ENCODE peak calls at places on chromosomes 11 and 22, in five cellular contexts. One of them, this sample, is unnamed.

GRCh38 chr11:1307163-1307870 is 2.1 kb downstream of the TOLLIP start:
- DNase-seq in HepG2: no peak
- DNase-seq in GM12878: no peak
- DNase-seq in H1: no peak
- DNase-seq in K562: no peak
- DNase-seq in this sample: no peak

GRCh38 chr11:34644669-34645406 is 23.9 kb downstream of the EHF start:
- DNase-seq in K562: no peak
- DNase-seq in H1: no peak
- DNase-seq in HepG2: no peak
- DNase-seq in GM12878: no peak
- DNase-seq in this sample: no peak

GRCh38 chr11:116217441-116217840 is 555.3 kb downstream of the BUD13 start:
- DNase-seq in GM12878: no peak
- DNase-seq in HepG2: no peak
- DNase-seq in H1: no peak
- DNase-seq in K562: no peak
- DNase-seq in this sample: no peak

GRCh38 chr22:37126882-37127281 is 17.4 kb upstream of the TMPRSS6 start:
- DNase-seq in GM12878: no peak
- DNase-seq in K562: no peak
- DNase-seq in HepG2: no peak
- DNase-seq in H1: no peak
- DNase-seq in this sample: no peak

GRCh38 chr22:37130031-37130430 is 19.7 kb downstream of the IL2RB start:
- DNase-seq in GM12878: no peak
- DNase-seq in HepG2: no peak
- DNase-seq in K562: no peak
- DNase-seq in H1: no peak
- DNase-seq in this sample: no peak

GRCh38 chr11:130314184-130314748 is 451 bp downstream of the ZBTB44 start:
- DNase-seq in K562: peak; percentile 92
- DNase-seq in GM12878: no peak
- DNase-seq in H1: no peak
- DNase-seq in HepG2: peak; percentile 20
- DNase-seq in this sample: peak; percentile 58

GRCh38 chr11:21295508-21295907 is 626.1 kb downstream of the NELL1 start:
- DNase-seq in K562: no peak
- DNase-seq in HepG2: no peak
- DNase-seq in GM12878: no peak
- DNase-seq in H1: no peak
- DNase-seq in this sample: no peak

GRCh38 chr11:10382518-10382917 is 72.5 kb upstream of the AMPD3 start:
- DNase-seq in GM12878: no peak
- DNase-seq in K562: peak; percentile 88
- DNase-seq in H1: peak; percentile 21
- DNase-seq in HepG2: no peak
- DNase-seq in this sample: no peak

GRCh38 chr22:38452373-38453064 is 2.5 kb downstream of the KCNJ4 start:
- DNase-seq in K562: no peak
- DNase-seq in GM12878: no peak
- DNase-seq in H1: no peak
- DNase-seq in HepG2: no peak
- DNase-seq in this sample: no peak

GRCh38 chr22:24965822-24966626 is 13.5 kb downstream of the KIAA1671 start:
- DNase-seq in K562: no peak
- DNase-seq in HepG2: peak; percentile 67
- DNase-seq in GM12878: no peak
- DNase-seq in H1: no peak
- DNase-seq in this sample: no peak

GRCh38 chr11:102793677-102794290 is 4.2 kb downstream of the MMP1 start:
- DNase-seq in H1: no peak
- DNase-seq in K562: no peak
- DNase-seq in HepG2: no peak
- DNase-seq in GM12878: no peak
- DNase-seq in this sample: no peak

GRCh38 chr11:85826096-85826855 is 15.3 kb upstream of the SYTL2 start:
- DNase-seq in GM12878: no peak
- DNase-seq in H1: no peak
- DNase-seq in HepG2: no peak
- DNase-seq in K562: no peak
- DNase-seq in this sample: no peak

GRCh38 chr11:576791-577610 is 731 bp downstream of the PHRF1 start:
- DNase-seq in HepG2: no peak
- DNase-seq in GM12878: no peak
- DNase-seq in H1: no peak
- DNase-seq in K562: no peak
- DNase-seq in this sample: no peak

GRCh38 chr22:39309881-39310714 is 9.3 kb downstream of the RPL3 start:
- DNase-seq in HepG2: no peak
- DNase-seq in K562: no peak
- DNase-seq in H1: no peak
- DNase-seq in GM12878: no peak
- DNase-seq in this sample: no peak

GRCh38 chr11:65500262-65501004 is 1.6 kb downstream of the MALAT1 start:
- DNase-seq in GM12878: no peak
- DNase-seq in H1: no peak
- DNase-seq in HepG2: no peak
- DNase-seq in K562: no peak
- DNase-seq in this sample: no peak

GRCh38 chr11:65499713-65500261 is 942 bp downstream of the MALAT1 start:
- DNase-seq in HepG2: no peak
- DNase-seq in K562: no peak
- DNase-seq in GM12878: no peak
- DNase-seq in H1: no peak
- DNase-seq in this sample: no peak

GRCh38 chr11:65501530-65502273 is 2.9 kb downstream of the MALAT1 start:
- DNase-seq in HepG2: no peak
- DNase-seq in GM12878: no peak
- DNase-seq in H1: no peak
- DNase-seq in K562: no peak
- DNase-seq in this sample: no peak

GRCh38 chr11:65502274-65502851 is 3.5 kb downstream of the MALAT1 start:
- DNase-seq in K562: no peak
- DNase-seq in H1: no peak
- DNase-seq in GM12878: no peak
- DNase-seq in HepG2: no peak
- DNase-seq in this sample: no peak

DNA sequence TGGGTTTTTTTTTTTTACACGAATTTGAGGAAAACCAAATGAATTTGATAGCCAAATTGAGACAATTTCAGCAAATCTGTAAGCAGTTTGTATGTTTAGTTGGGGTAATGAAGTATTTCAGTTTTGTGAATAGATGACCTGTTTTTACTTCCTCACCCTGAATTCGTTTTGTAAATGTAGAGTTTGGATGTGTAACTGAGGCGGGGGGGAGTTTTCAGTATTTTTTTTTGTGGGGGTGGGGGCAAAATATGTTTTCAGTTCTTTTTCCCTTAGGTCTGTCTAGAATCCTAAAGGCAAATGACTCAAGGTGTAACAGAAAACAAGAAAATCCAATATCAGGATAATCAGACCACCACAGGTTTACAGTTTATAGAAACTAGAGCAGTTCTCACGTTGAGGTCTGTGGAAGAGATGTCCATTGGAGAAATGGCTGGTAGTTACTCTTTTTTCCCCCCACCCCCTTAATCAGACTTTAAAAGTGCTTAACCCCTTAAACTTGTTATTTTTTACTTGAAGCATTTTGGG is 2.2 kb downstream of the MALAT1 start:
- DNase-seq in GM12878: no peak
- DNase-seq in H1: no peak
- DNase-seq in K562: no peak
- DNase-seq in HepG2: no peak
- DNase-seq in this sample: no peak
- TF ChIP-seq TAF1 in GM12878: peak; percentile 9
- TF ChIP-seq TAF1 in H1: peak; percentile 0
- TF ChIP-seq TAF1 in K562: no peak
- TF ChIP-seq TAF1 in HepG2: no peak
- TF ChIP-seq TAF1 in this sample: no peak

GRCh38 chr22:19764636-19765476 is 4.3 kb downstream of the TBX1 start:
- DNase-seq in GM12878: no peak
- DNase-seq in H1: no peak
- DNase-seq in HepG2: no peak
- DNase-seq in K562: no peak
- DNase-seq in this sample: no peak

GRCh38 chr22:19767427-19768380 is 7.1 kb downstream of the TBX1 start:
- DNase-seq in H1: no peak
- DNase-seq in GM12878: no peak
- DNase-seq in HepG2: peak; percentile 47
- DNase-seq in K562: peak; percentile 82
- DNase-seq in this sample: no peak

GRCh38 chr22:19766235-19766505 is 5.6 kb downstream of the TBX1 start:
- DNase-seq in HepG2: no peak
- DNase-seq in H1: no peak
- DNase-seq in K562: no peak
- DNase-seq in GM12878: no peak
- DNase-seq in this sample: no peak

GRCh38 chr22:19765477-19766234 is 5.1 kb downstream of the TBX1 start:
- DNase-seq in K562: peak; percentile 82
- DNase-seq in H1: no peak
- DNase-seq in GM12878: no peak
- DNase-seq in HepG2: no peak
- DNase-seq in this sample: no peak

DNA sequence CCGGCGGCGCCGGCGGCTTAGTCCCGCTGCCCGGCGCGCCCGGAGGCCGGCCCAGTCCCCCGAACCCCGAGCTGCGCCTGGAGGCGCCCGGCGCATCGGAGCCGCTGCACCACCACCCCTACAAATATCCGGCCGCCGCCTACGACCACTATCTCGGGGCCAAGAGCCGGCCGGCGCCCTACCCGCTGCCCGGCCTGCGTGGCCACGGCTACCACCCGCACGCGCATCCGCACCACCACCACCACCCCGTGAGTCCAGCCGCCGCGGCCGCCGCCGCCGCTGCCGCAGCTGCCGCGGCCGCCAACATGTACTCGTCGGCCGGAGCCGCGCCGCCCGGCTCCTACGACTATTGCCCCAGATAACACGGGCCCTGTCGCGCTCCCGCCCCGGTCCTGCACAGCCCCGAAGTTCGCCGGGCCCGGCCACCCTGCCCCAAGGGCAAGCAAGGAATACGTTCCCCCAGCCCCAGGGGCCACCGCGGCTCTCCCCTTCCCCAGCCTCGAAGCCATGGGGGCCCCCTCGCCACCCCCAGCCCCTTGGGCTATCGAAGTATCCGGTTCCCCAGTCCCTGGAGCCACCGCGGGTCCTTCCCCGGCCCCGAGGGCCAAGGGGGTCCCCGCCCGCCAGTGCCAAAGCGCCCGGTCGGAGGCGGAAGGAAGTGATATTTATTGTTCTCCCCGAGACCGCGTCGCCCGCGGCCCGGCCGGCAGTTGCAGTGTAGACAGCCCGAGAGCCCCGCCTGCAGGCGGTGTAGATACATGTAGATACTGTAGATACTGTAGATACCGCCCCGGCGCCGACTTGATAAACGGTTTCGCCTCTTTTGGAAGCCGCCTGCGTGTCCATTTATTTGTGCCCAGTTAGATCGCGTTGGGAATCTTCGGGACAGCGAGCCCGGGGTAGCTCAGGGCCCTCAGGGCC is 6.2 kb downstream of the TBX1 start:
- DNase-seq in GM12878: no peak
- DNase-seq in HepG2: no peak
- DNase-seq in H1: no peak
- DNase-seq in K562: peak; percentile 84
- DNase-seq in this sample: no peak
- TF ChIP-seq POLR2A in GM12878: no peak
- TF ChIP-seq POLR2A in HepG2: no peak
- TF ChIP-seq POLR2A in H1: no peak
- TF ChIP-seq POLR2A in K562: peak; percentile 36
- TF ChIP-seq POLR2A in this sample: no peak

GRCh38 chr22:29914991-29915390 is 32.0 kb downstream of the MTMR3 start:
- DNase-seq in GM12878: no peak
- DNase-seq in H1: no peak
- DNase-seq in HepG2: no peak
- DNase-seq in K562: no peak
- DNase-seq in this sample: no peak

GRCh38 chr22:29914165-29914564 is 31.2 kb downstream of the MTMR3 start:
- DNase-seq in HepG2: no peak
- DNase-seq in H1: no peak
- DNase-seq in K562: no peak
- DNase-seq in GM12878: no peak
- DNase-seq in this sample: no peak

GRCh38 chr22:29912141-29912540 is 29.2 kb downstream of the MTMR3 start:
- DNase-seq in HepG2: no peak
- DNase-seq in K562: no peak
- DNase-seq in GM12878: no peak
- DNase-seq in H1: no peak
- DNase-seq in this sample: no peak

GRCh38 chr22:29916007-29916544 is 33.1 kb downstream of the MTMR3 start:
- DNase-seq in GM12878: no peak
- DNase-seq in H1: no peak
- DNase-seq in K562: no peak
- DNase-seq in HepG2: no peak
- DNase-seq in this sample: no peak

GRCh38 chr22:29912605-29913398 is 29.8 kb downstream of the MTMR3 start:
- DNase-seq in HepG2: no peak
- DNase-seq in GM12878: no peak
- DNase-seq in H1: no peak
- DNase-seq in K562: no peak
- DNase-seq in this sample: no peak
- TF ChIP-seq TAF1 in HepG2: no peak
- TF ChIP-seq TAF1 in GM12878: no peak
- TF ChIP-seq TAF1 in H1: no peak
- TF ChIP-seq TAF1 in K562: no peak
- TF ChIP-seq TAF1 in this sample: no peak

GRCh38 chr11:65917077-65917433 is 1.8 kb downstream of the C11orf68 start:
- DNase-seq in HepG2: no peak
- DNase-seq in K562: no peak
- DNase-seq in GM12878: no peak
- DNase-seq in H1: no peak
- DNase-seq in this sample: no peak

GRCh38 chr11:65918211-65919150 is at the start of gene C11orf68:
- DNase-seq in H1: no peak
- DNase-seq in GM12878: no peak
- DNase-seq in HepG2: no peak
- DNase-seq in K562: no peak
- DNase-seq in this sample: no peak

GRCh38 chr11:65919151-65920034 is at the start of gene DRAP1:
- DNase-seq in HepG2: peak; percentile 94
- DNase-seq in K562: peak; percentile 98
- DNase-seq in GM12878: peak; percentile 64
- DNase-seq in H1: peak; percentile 85
- DNase-seq in this sample: peak; percentile 97

GRCh38 chr11:65916391-65916790 is 2.5 kb downstream of the C11orf68 start:
- DNase-seq in K562: no peak
- DNase-seq in H1: no peak
- DNase-seq in GM12878: no peak
- DNase-seq in HepG2: no peak
- DNase-seq in this sample: no peak

GRCh38 chr11:65917434-65918210 is 1.2 kb downstream of the C11orf68 start:
- DNase-seq in HepG2: no peak
- DNase-seq in K562: no peak
- DNase-seq in H1: no peak
- DNase-seq in GM12878: no peak
- DNase-seq in this sample: no peak
- TF ChIP-seq POLR2A in HepG2: no peak
- TF ChIP-seq POLR2A in K562: no peak
- TF ChIP-seq POLR2A in H1: no peak
- TF ChIP-seq POLR2A in GM12878: peak; percentile 54
- TF ChIP-seq POLR2A in this sample: no peak